ENCODE peak calls at places on chromosomes 5 and 9, in seven cellular contexts. W, D, V, T, Z, G and I are unnamed samples.

GRCh38 chr5:518721-519120 is 5.5 kb downstream of the SLC9A3 start:
- DNase-seq in W (no peak), D (no peak), V (peak), T (peak), Z (no peak), G (no peak), I (no peak)

GRCh38 chr9:117265253-117265652 is 149.6 kb downstream of the ASTN2 start:
- DNase-seq in W (no peak), D (no peak), V (no peak), T (no peak), Z (no peak), G (no peak), I (no peak)

GRCh38 chr5:124651663-124652513 is 94.6 kb downstream of the ZNF608 start:
- DNase-seq in W (peak), D (no peak), V (peak), T (peak), Z (peak), G (peak), I (peak)

GRCh38 chr9:78011037-78011436 is 20.6 kb downstream of the GNAQ start:
- DNase-seq in W (no peak), D (no peak), V (no peak), T (peak), Z (no peak), G (no peak), I (no peak)

GRCh38 chr5:9362600-9362999 is 183.3 kb downstream of the SEMA5A start:
- DNase-seq in W (no peak), D (no peak), V (no peak), T (no peak), Z (no peak), G (no peak), I (no peak)

GRCh38 chr9:137236936-137237421 is 4.1 kb upstream of the TUBB4B start:
- DNase-seq in W (no peak), D (no peak), V (no peak), T (peak), Z (no peak), G (no peak), I (no peak)

GRCh38 chr5:158570502-158570901 is 529.2 kb downstream of the EBF1 start:
- DNase-seq in W (no peak), D (no peak), V (no peak), T (no peak), Z (no peak), G (no peak), I (no peak)

GRCh38 chr9:121344062-121344696 is 25.9 kb downstream of the STOM start:
- DNase-seq in W (no peak), D (no peak), V (no peak), T (no peak), Z (no peak), G (no peak), I (no peak)

GRCh38 chr9:78030553-78031270 is 899 bp downstream of the GNAQ start:
- DNase-seq in W (peak), D (no peak), V (peak), T (peak), Z (peak), G (peak), I (peak)

GRCh38 chr5:33801292-33801691 is 90.5 kb downstream of the ADAMTS12 start:
- DNase-seq in W (no peak), D (no peak), V (no peak), T (no peak), Z (no peak), G (no peak), I (no peak)

GRCh38 chr9:129285979-129286772 is 108.1 kb upstream of the IER5L start:
- DNase-seq in W (no peak), D (no peak), V (no peak), T (no peak), Z (peak), G (peak), I (no peak)

GRCh38 chr5:18466731-18467130 is 832.5 kb downstream of the TAF11L14 start:
- DNase-seq in W (no peak), D (no peak), V (no peak), T (no peak), Z (no peak), G (no peak), I (no peak)

GRCh38 chr9:136906251-136906650 is 19.9 kb downstream of the TRAF2 start:
- DNase-seq in W (no peak), D (no peak), V (no peak), T (no peak), Z (no peak), G (no peak), I (peak)

GRCh38 chr9:20264896-20265295 is 357.4 kb downstream of the MLLT3 start:
- DNase-seq in W (no peak), D (no peak), V (no peak), T (no peak), Z (no peak), G (no peak), I (no peak)

GRCh38 chr5:178111925-178112324 is 1.4 kb upstream of the N4BP3 start:
- DNase-seq in W (no peak), D (no peak), V (no peak), T (no peak), Z (no peak), G (no peak), I (no peak)

GRCh38 chr5:87110721-87111120 is 157.0 kb upstream of the RASA1 start:
- DNase-seq in W (no peak), D (no peak), V (no peak), T (no peak), Z (no peak), G (no peak), I (no peak)

GRCh38 chr9:3986060-3986459 is 313.8 kb downstream of the GLIS3 start:
- DNase-seq in W (no peak), D (no peak), V (no peak), T (no peak), Z (no peak), G (no peak), I (no peak)

GRCh38 chr5:17113174-17113941 is 104.1 kb upstream of the BASP1 start:
- DNase-seq in W (no peak), D (no peak), V (no peak), T (no peak), Z (no peak), G (no peak), I (no peak)

GRCh38 chr5:136012041-136012804 is 16.6 kb upstream of the TGFBI start:
- DNase-seq in W (no peak), D (no peak), V (no peak), T (peak), Z (no peak), G (no peak), I (no peak)

GRCh38 chr9:125119643-125120286 is 23.6 kb downstream of the SCAI start:
- DNase-seq in W (no peak), D (no peak), V (no peak), T (no peak), Z (peak), G (no peak), I (peak)

GRCh38 chr9:104788251-104788650 is 24.3 kb downstream of the NIPSNAP3B start:
- DNase-seq in W (no peak), D (no peak), V (no peak), T (no peak), Z (no peak), G (no peak), I (no peak)

GRCh38 chr9:131193051-131193450 is 67.7 kb downstream of the NUP214 start:
- DNase-seq in W (no peak), D (no peak), V (no peak), T (no peak), Z (no peak), G (no peak), I (no peak)

GRCh38 chr9:131190191-131190590 is 64.8 kb downstream of the NUP214 start:
- DNase-seq in W (no peak), D (no peak), V (no peak), T (no peak), Z (no peak), G (no peak), I (no peak)

GRCh38 chr9:131188986-131189385 is 63.6 kb downstream of the NUP214 start:
- DNase-seq in W (no peak), D (no peak), V (no peak), T (no peak), Z (no peak), G (no peak), I (no peak)

GRCh38 chr9:131194767-131195166 is 69.4 kb downstream of the NUP214 start:
- DNase-seq in W (no peak), D (no peak), V (no peak), T (no peak), Z (no peak), G (no peak), I (no peak)

GRCh38 chr9:131191857-131192256 is 66.5 kb downstream of the NUP214 start:
- DNase-seq in W (no peak), D (no peak), V (no peak), T (no peak), Z (no peak), G (no peak), I (no peak)
- TF ChIP-seq POLR2A in W (no peak), D (no peak), V (no peak), T (no peak), Z (no peak), G (no peak), I (no peak)

GRCh38 chr5:138506370-138507113 is 36.5 kb downstream of the ETF1 start:
- DNase-seq in W (no peak), D (no peak), V (no peak), T (no peak), Z (peak), G (no peak), I (no peak)

GRCh38 chr5:138503487-138504270 is 38.4 kb downstream of the EGR1 start:
- DNase-seq in W (peak), D (peak), V (peak), T (peak), Z (peak), G (no peak), I (peak)

GRCh38 chr5:138502521-138502920 is 37.2 kb downstream of the EGR1 start:
- DNase-seq in W (no peak), D (no peak), V (no peak), T (no peak), Z (no peak), G (no peak), I (no peak)

GRCh38 chr5:138502121-138502520 is 36.8 kb downstream of the EGR1 start:
- DNase-seq in W (no peak), D (no peak), V (no peak), T (no peak), Z (no peak), G (no peak), I (no peak)

DNA sequence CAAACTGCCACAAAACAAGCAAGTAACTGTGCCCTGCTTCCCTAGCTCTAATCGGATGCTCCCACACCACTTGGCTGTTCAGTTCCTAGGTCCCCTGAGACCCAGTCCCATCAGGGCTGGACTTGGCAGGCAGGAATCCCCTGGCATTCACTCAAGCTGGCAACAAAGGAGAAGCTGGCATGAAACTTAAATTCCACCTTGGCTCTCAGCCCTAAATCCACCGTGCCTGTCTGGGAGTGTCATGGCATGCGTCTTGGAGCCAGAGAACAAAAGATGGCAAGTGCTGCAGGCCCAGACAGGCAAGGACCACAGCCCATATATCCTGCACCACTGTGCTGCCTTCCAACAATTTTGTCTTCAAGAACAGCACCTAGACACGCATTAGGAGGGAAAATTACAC is 38.2 kb downstream of the ETF1 start:
- DNase-seq in W (peak), D (no peak), V (no peak), T (no peak), Z (peak), G (no peak), I (no peak)
- TF ChIP-seq POLR2A in W (no peak), D (no peak), V (no peak), T (no peak), Z (no peak), G (no peak), I (no peak)

GRCh38 chr9:91898451-91899433 is 51.3 kb downstream of the ROR2 start:
- DNase-seq in W (no peak), D (no peak), V (peak), T (peak), Z (peak), G (peak), I (peak)
- TF ChIP-seq POLR2A in W (no peak), D (no peak), V (peak), T (no peak), Z (no peak), G (no peak), I (no peak)

GRCh38 chr9:85276743-85277142 is 465.0 kb downstream of the AGTPBP1 start:
- DNase-seq in W (no peak), D (no peak), V (no peak), T (no peak), Z (no peak), G (no peak), I (no peak)
- TF ChIP-seq POLR2A in W (no peak), D (no peak), V (no peak), T (no peak), Z (no peak), G (no peak), I (no peak)

GRCh38 chr5:150641006-150641570 is 628 bp downstream of the SYNPO start:
- DNase-seq in W (no peak), D (no peak), V (no peak), T (peak), Z (peak), G (no peak), I (no peak)

GRCh38 chr5:150641826-150642566 is 1.5 kb downstream of the SYNPO start:
- DNase-seq in W (no peak), D (no peak), V (no peak), T (no peak), Z (no peak), G (no peak), I (no peak)

GRCh38 chr5:150639317-150639738 is 1.1 kb upstream of the SYNPO start:
- DNase-seq in W (no peak), D (no peak), V (no peak), T (no peak), Z (no peak), G (no peak), I (no peak)

GRCh38 chr5:150639751-150640150 is 709 bp upstream of the SYNPO start:
- DNase-seq in W (no peak), D (no peak), V (no peak), T (no peak), Z (peak), G (no peak), I (no peak)

DNA sequence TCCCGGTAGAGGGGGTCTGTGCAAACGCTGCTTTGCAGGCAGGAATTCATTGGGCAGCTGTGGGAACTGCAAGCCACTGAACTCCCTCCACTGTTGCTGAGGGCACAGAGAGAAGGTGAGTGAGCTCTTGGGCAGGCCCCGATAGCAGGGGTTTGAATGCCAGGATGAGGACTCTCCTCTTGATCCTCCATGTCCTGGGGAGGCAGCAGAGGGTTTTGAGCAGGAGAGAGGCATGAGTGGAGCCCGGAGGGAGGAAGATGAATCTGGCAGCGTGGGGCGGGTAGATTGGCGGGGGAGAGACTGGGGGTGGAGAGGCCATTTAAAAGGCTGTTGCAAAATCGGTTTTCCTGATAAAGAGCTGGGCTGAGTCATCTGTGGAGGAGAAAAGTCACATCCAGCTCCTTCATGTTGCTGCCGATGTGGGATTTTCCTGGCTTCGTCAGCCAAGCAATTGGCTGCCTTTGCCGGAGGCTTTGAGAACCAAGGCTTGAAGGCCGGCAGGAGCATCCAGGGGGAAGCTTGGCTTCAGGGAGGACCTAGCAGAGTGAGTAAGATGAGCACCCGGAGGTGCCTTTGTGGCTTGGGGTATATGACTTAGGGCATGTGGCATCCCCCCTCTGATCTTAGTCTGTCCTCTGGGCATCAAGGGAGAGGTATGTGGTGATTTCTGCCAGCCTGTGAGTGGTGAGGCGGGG is at the start of gene SYNPO:
- DNase-seq in W (no peak), D (no peak), V (no peak), T (peak), Z (peak), G (no peak), I (no peak)
- TF ChIP-seq POLR2A in W (peak), D (no peak), V (no peak), T (no peak), Z (peak), G (no peak), I (no peak)

DNA sequence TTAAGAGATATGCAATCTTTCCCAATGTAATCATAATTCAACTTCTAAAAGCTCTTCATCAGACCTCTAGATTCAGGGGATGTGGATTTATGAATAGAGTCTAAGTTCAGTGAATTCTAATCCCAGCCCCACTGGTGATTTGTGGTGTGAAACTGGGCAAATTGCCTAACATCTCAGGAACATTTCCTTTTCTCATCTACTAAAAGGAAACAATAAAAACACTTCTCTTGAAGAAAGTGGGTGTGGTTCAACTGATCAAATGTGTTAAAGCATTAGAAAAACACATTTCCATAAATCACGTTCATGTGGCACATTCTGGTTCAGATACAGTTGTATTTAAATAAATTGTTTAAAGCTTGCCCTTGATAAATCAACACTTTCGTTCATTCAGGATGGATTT is 631.7 kb upstream of the CDH6 start:
- DNase-seq in W (no peak), D (no peak), V (no peak), T (no peak), Z (no peak), G (no peak), I (no peak)
- TF ChIP-seq POLR2A in W (no peak), D (no peak), V (no peak), T (no peak), Z (no peak), G (no peak), I (no peak)

GRCh38 chr5:172886974-172887491 is 53.0 kb downstream of the ERGIC1 start:
- DNase-seq in W (peak), D (no peak), V (peak), T (peak), Z (peak), G (peak), I (no peak)
- TF ChIP-seq POLR2A in W (peak), D (no peak), V (no peak), T (no peak), Z (peak), G (no peak), I (no peak)